ENCODE peak calls at places on chromosome 5, in nine cellular contexts. F is CD4-positive, alpha-beta memory T cell; S is BJ; G is H7; H is HFFc6; X is MM.1S; I is posterior vena cava; U is OCI-LY7; L is activated gamma-delta T cell treated with Interleukin-2 at 50 U/mL for 16 hours. A is an unnamed sample.

GRCh38 chr5:57298985-57299491 is 125.2 kb downstream of the GPBP1 start:
- DNase-seq in F (peak; percentile 76), S (peak; percentile 26), G (peak; percentile 15), H (peak; percentile 79), X (peak; percentile 79), I (no peak), U (peak; percentile 68), L (peak; percentile 22), A (peak; percentile 79)

GRCh38 chr5:168612123-168612522 is 33.0 kb upstream of the PANK3 start:
- DNase-seq in F (no peak), S (no peak), G (no peak), H (no peak), X (no peak), I (no peak), U (no peak), L (no peak), A (no peak)

GRCh38 chr5:1521671-1522600 is 1.8 kb downstream of the LPCAT1 start:
- DNase-seq in F (no peak), S (no peak), G (peak; percentile 69), H (peak; percentile 61), X (no peak), I (peak; percentile 81), U (no peak), L (peak; percentile 0), A (no peak)

GRCh38 chr5:37787742-37788141 is 52.1 kb downstream of the GDNF start:
- DNase-seq in F (no peak), S (no peak), G (no peak), H (no peak), X (no peak), I (no peak), U (no peak), L (no peak), A (no peak)

GRCh38 chr5:119340597-119341218 is 15.1 kb upstream of the TNFAIP8 start:
- DNase-seq in F (peak; percentile 71), S (no peak), G (no peak), H (no peak), X (peak; percentile 96), I (no peak), U (peak; percentile 96), L (peak; percentile 47), A (no peak)

GRCh38 chr5:112125910-112126309 is 293.2 kb downstream of the EPB41L4A start:
- DNase-seq in F (no peak), S (peak; percentile 19), G (no peak), H (no peak), X (no peak), I (no peak), U (no peak), L (no peak), A (no peak)

GRCh38 chr5:78776637-78777036 is 128.1 kb upstream of the LHFPL2 start:
- DNase-seq in F (no peak), S (no peak), G (no peak), H (no peak), X (no peak), I (no peak), U (no peak), L (no peak), A (peak; percentile 56)

GRCh38 chr5:101425345-101425744 is 522.3 kb upstream of the ST8SIA4 start:
- DNase-seq in F (no peak), S (no peak), G (no peak), H (no peak), X (no peak), I (no peak), U (no peak), L (no peak), A (no peak)

GRCh38 chr5:142421158-142421617 is 96.4 kb upstream of the SPRY4 start:
- DNase-seq in F (no peak), S (no peak), G (no peak), H (no peak), X (no peak), I (no peak), U (no peak), L (no peak), A (no peak)

GRCh38 chr5:64637837-64638443 is 52.4 kb upstream of the SHISAL2B start:
- DNase-seq in F (no peak), S (no peak), G (peak; percentile 18), H (no peak), X (no peak), I (no peak), U (no peak), L (no peak), A (no peak)

GRCh38 chr5:160071521-160072299 is 47.5 kb downstream of the PWWP2A start:
- DNase-seq in F (no peak), S (no peak), G (no peak), H (peak; percentile 27), X (no peak), I (no peak), U (peak; percentile 4), L (no peak), A (no peak)

GRCh38 chr5:14513266-14513665 is 68.3 kb upstream of the OTULINL start:
- DNase-seq in F (no peak), S (no peak), G (peak; percentile 27), H (no peak), X (no peak), I (no peak), U (no peak), L (no peak), A (no peak)

GRCh38 chr5:58400737-58401136 is 59.1 kb downstream of the PLK2 start:
- DNase-seq in F (no peak), S (no peak), G (no peak), H (no peak), X (no peak), I (no peak), U (no peak), L (no peak), A (no peak)

GRCh38 chr5:179803651-179804598 is 2.7 kb downstream of the MGAT4B start:
- DNase-seq in F (no peak), S (no peak), G (peak; percentile 76), H (no peak), X (no peak), I (peak; percentile 78), U (no peak), L (no peak), A (no peak)

GRCh38 chr5:82068723-82069122 is 96.9 kb downstream of the ATG10 start:
- DNase-seq in F (peak; percentile 16), S (no peak), G (no peak), H (no peak), X (peak; percentile 52), I (no peak), U (no peak), L (no peak), A (no peak)

GRCh38 chr5:157266286-157267007 is 524 bp downstream of the CYFIP2 start:
- DNase-seq in F (peak; percentile 45), S (no peak), G (peak; percentile 81), H (no peak), X (peak; percentile 81), I (peak; percentile 82), U (peak; percentile 75), L (peak; percentile 50), A (peak; percentile 35)

GRCh38 chr5:37751227-37751626 is 88.6 kb downstream of the GDNF start:
- DNase-seq in F (no peak), S (no peak), G (no peak), H (peak; percentile 31), X (no peak), I (no peak), U (no peak), L (no peak), A (no peak)

GRCh38 chr5:181187500-181188213 is 17.3 kb downstream of the TRIM7 start:
- DNase-seq in F (no peak), S (no peak), G (peak; percentile 84), H (peak; percentile 87), X (peak; percentile 46), I (peak; percentile 91), U (peak; percentile 75), L (no peak), A (no peak)

GRCh38 chr5:83516361-83516760 is 44.8 kb downstream of the VCAN start:
- DNase-seq in F (no peak), S (no peak), G (no peak), H (no peak), X (no peak), I (no peak), U (no peak), L (no peak), A (no peak)

GRCh38 chr5:115465416-115465815 is 79.2 kb downstream of the FEM1C start:
- DNase-seq in F (no peak), S (no peak), G (no peak), H (peak; percentile 25), X (no peak), I (no peak), U (no peak), L (no peak), A (no peak)

GRCh38 chr5:77358566-77359205 is 133.4 kb downstream of the WDR41 start:
- DNase-seq in F (no peak), S (peak; percentile 80), G (no peak), H (peak; percentile 55), X (no peak), I (no peak), U (no peak), L (no peak), A (no peak)

GRCh38 chr5:58972301-58972700 is 389.4 kb downstream of the RAB3C start:
- DNase-seq in F (no peak), S (no peak), G (no peak), H (no peak), X (no peak), I (no peak), U (no peak), L (no peak), A (no peak)

GRCh38 chr5:83472508-83473343 is 1.2 kb downstream of the VCAN start:
- DNase-seq in F (no peak), S (no peak), G (peak; percentile 64), H (peak; percentile 58), X (peak; percentile 48), I (peak; percentile 91), U (no peak), L (no peak), A (peak; percentile 39)

A was measured in A549.